ENCODE peak calls at places on chromosomes 13 and 19, in six cellular contexts. T is T-helper 2 cell treated with Interferon-gamma antibody and Interleukin-4, amounts not matched to agents 5 μg/mL and 100 μg/mL, for 36 hours; U is left cardiac atrium; W is ACHN; O is NCI-H187; L is ELF-1. E is an unnamed sample.

GRCh38 chr19:55700813-55701212 is 25.8 kb downstream of the EPN1 start:
- DNase-seq in W (no peak), T (no peak), U (no peak), O (no peak), L (no peak), E (no peak)

GRCh38 chr13:113905018-113905417 is 41.1 kb upstream of the GAS6 start:
- DNase-seq in W (no peak), O (no peak), L (no peak), U (no peak), T (no peak), E (no peak)

GRCh38 chr13:43767351-43767901 is 19.3 kb downstream of the ENOX1 start:
- DNase-seq in T (no peak), O (no peak), U (peak), W (no peak), L (no peak), E (no peak)

GRCh38 chr19:932647-933552 is 7.1 kb downstream of the ARID3A start:
- DNase-seq in U (peak), W (no peak), O (no peak), L (peak), T (no peak), E (peak)

GRCh38 chr19:46081928-46082727 is 41.3 kb upstream of the IGFL4 start:
- DNase-seq in W (peak), O (no peak), L (peak), T (no peak), U (no peak), E (no peak)

GRCh38 chr19:49272204-49272603 is 52.8 kb downstream of the SLC6A16 start:
- DNase-seq in T (no peak), L (no peak), O (no peak), U (no peak), W (no peak), E (no peak)

GRCh38 chr13:74287672-74288169 is 153.5 kb upstream of the KLF12 start:
- DNase-seq in U (peak), L (peak), W (no peak), O (peak), T (peak), E (no peak)

GRCh38 chr13:24271611-24272451 is 37.5 kb upstream of the C1QTNF9 start:
- DNase-seq in W (peak), L (peak), T (peak), U (peak), O (no peak), E (no peak)

GRCh38 chr19:13095934-13096890 is 6.4 kb downstream of the LYL1 start:
- DNase-seq in L (peak), T (no peak), W (no peak), O (no peak), U (no peak), E (no peak)

GRCh38 chr13:84362777-84363176 is 480.5 kb upstream of the SLITRK1 start:
- DNase-seq in W (no peak), O (no peak), T (no peak), L (no peak), U (no peak), E (no peak)

GRCh38 chr13:114140131-114140908 is 7.9 kb upstream of the RASA3 start:
- DNase-seq in L (no peak), W (no peak), O (no peak), U (peak), T (no peak), E (no peak)

E was measured in SW 1271.